ENCODE peak calls at places on chromosomes 16 and 17, in eight cellular contexts. P, E, S, A, I, X, V and L are unnamed samples. For H3K9me3, the result is how much of the 10 kb centered on the place peaks cover.

GRCh38 chr17:27340990-27341595 is 47.2 kb downstream of the WSB1 start:
- DNase-seq in A (no peak), V (no peak), S (no peak), E (no peak), X (no peak), I (no peak), P (no peak), L (no peak)

GRCh38 chr16:476039-476438 is 50.6 kb downstream of the RAB11FIP3 start:
- DNase-seq in X (no peak), P (no peak), E (no peak), V (no peak), A (peak), I (no peak), S (no peak), L (no peak)

GRCh38 chr16:89256651-89257254 is 39.2 kb downstream of the ZNF778 start:
- DNase-seq in V (peak), P (no peak), A (peak), I (peak), E (no peak), S (peak), X (no peak), L (peak)

GRCh38 chr17:43070257-43070656 is 45.2 kb downstream of the RND2 start:
- DNase-seq in P (no peak), V (no peak), A (no peak), X (no peak), E (no peak), I (no peak), S (no peak), L (no peak)

GRCh38 chr16:68223072-68223471 is 12.9 kb downstream of the ESRP2 start:
- DNase-seq in E (no peak), V (no peak), I (no peak), X (no peak), P (no peak), A (no peak), S (no peak), L (no peak)

GRCh38 chr16:70161350-70161749 is 12.2 kb upstream of the CLEC18C start:
- DNase-seq in S (no peak), A (no peak), V (no peak), E (no peak), X (no peak), I (peak), P (no peak), L (no peak)

GRCh38 chr16:89037261-89038152 is 56.1 kb upstream of the ACSF3 start:
- DNase-seq in X (no peak), S (no peak), V (peak), P (no peak), I (peak), A (no peak), E (no peak), L (no peak)

GRCh38 chr17:46979023-46979870 is at the start of gene RPRML:
- DNase-seq in E (no peak), P (no peak), V (peak), I (peak), A (peak), X (no peak), S (peak), L (peak)

GRCh38 chr17:40097931-40098845 is 2.2 kb downstream of the NR1D1 start:
- DNase-seq in A (peak), X (no peak), E (peak), V (no peak), I (no peak), S (peak), P (no peak), L (peak)

GRCh38 chr16:27639588-27640276 is 89.8 kb downstream of the KATNIP start:
- DNase-seq in I (peak), P (no peak), V (peak), S (no peak), E (peak), X (peak), A (no peak), L (no peak)

GRCh38 chr16:89564476-89565255 is 4.2 kb downstream of the RPL13 start:
- DNase-seq in I (no peak), P (no peak), E (no peak), X (no peak), S (no peak), V (peak), A (peak), L (no peak)

GRCh38 chr17:48513097-48513496 is 17.7 kb downstream of the HOXB1 start:
- DNase-seq in S (no peak), V (no peak), X (no peak), P (no peak), E (no peak), A (no peak), I (no peak), L (no peak)

GRCh38 chr17:58334661-58335060 is 6.1 kb upstream of the TSPOAP1 start:
- DNase-seq in S (no peak), A (no peak), E (no peak), V (no peak), X (no peak), P (no peak), I (no peak), L (no peak)
- TF ChIP-seq POLR2A in S (no peak), A (no peak), E (no peak), V (no peak), X (no peak), P (no peak), I (no peak), L (no peak)

DNA sequence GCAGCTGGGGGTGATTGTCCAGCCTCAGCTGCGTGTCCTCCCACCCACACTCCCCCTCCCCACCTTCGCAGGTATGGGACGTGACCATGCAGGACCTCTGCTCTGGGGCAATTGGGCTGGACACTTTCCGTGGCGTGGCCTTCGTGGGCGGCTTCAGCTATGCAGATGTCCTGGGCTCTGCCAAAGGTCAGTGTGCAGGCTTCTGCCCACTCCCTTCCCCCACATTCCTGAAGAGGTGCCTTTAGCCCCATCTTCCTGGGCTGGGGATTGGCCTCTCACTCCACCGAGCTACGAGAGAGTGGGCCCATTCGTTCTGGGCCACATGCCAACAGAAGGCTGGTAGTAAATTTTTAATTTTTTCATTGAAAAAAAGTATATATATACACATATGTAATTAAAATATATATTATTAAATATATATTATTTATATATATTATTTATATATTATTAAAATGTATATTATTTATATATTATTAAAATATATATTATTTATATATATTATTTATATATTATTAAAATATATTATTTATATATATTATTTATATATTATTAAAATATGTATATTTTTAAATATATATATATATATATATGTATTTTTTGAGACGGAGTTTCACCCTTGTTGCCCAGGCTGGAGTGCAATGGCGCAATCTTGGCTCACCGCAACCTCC is 18.5 kb downstream of the PFAS start:
- DNase-seq in A (no peak), S (no peak), V (no peak), P (no peak), E (no peak), I (no peak), X (no peak), L (no peak)
- H3K9me3 ChIP-seq in A (under half), S (under half), V (under half), P (under half), E (under half), I (under half), X (under half), L (under half)

GRCh38 chr16:72188512-72188911 is 16.6 kb upstream of the PMFBP1 start:
- DNase-seq in I (no peak), A (no peak), X (no peak), V (no peak), S (no peak), E (no peak), P (no peak), L (no peak)
- TF ChIP-seq EP300 in I (no peak), A (no peak), X (no peak), V (no peak), S (no peak), E (no peak), P (no peak), L (no peak)

GRCh38 chr17:2837147-2837561 is 40.9 kb downstream of the RAP1GAP2 start:
- DNase-seq in P (no peak), X (no peak), E (no peak), V (no peak), A (no peak), S (no peak), I (no peak), L (no peak)

GRCh38 chr17:2847601-2848255 is 51.5 kb downstream of the RAP1GAP2 start:
- DNase-seq in I (no peak), A (no peak), P (no peak), X (no peak), E (no peak), V (no peak), S (no peak), L (no peak)

GRCh38 chr17:2841606-2842005 is 45.4 kb downstream of the RAP1GAP2 start:
- DNase-seq in V (no peak), A (no peak), X (no peak), I (no peak), P (no peak), S (no peak), E (no peak), L (no peak)

GRCh38 chr17:2844386-2844785 is 48.1 kb downstream of the RAP1GAP2 start:
- DNase-seq in P (no peak), E (no peak), S (no peak), V (no peak), A (no peak), X (no peak), I (peak), L (no peak)

DNA sequence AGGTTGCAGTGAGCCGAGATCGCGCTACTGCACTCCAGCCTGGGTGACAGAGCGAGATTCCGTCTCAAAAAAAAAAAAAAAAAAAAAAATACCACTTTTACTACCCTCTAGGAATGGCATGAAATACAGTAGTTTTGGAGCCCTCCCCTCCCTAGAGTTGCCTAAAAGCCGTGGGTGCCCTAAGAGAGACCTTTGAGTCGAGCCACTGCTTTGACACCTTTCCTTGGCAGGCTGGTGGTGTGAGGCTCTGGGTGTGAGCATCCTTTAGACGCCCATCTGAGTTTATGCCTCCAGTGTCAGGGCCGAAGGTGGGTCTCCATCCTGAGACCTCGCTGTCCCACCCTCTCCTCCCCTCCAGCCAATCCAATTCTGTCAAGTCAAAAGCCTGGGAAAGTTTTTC is 46.2 kb downstream of the RAP1GAP2 start:
- DNase-seq in X (no peak), V (no peak), E (no peak), S (no peak), P (no peak), I (no peak), A (no peak), L (no peak)
- TF ChIP-seq POLR2A in X (no peak), V (no peak), E (no peak), S (no peak), P (no peak), I (no peak), A (no peak), L (no peak)

GRCh38 chr16:3317315-3317999 is 12.2 kb downstream of the ZNF75A start:
- DNase-seq in P (no peak), X (no peak), S (no peak), V (no peak), E (no peak), I (no peak), A (no peak), L (no peak)
- H3K9me3 ChIP-seq in P (half or more), X (under half), S (half or more), V (half or more), E (half or more), I (half or more), A (half or more), L (half or more)

DNA sequence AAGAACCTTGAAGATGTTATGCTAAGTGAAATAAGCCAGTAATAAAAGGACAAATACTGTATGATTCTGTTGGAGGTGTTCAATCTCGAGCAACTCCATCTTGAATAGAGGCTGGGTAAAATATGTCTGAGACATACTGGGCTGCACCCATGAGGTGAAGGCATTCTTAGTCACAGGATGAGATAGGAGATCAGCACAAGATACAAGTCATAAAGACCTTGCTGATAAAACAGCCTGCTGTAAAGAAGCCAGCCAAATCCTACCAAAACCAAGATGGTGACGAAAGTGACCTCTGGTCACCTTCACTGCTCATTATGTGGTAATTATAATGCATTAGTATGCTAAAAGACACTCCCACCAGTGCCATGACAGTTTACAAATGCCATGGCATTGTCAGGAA is 98.1 kb downstream of the RGS9 start:
- DNase-seq in A (no peak), E (no peak), S (no peak), X (no peak), I (no peak), P (no peak), V (no peak), L (no peak)
- TF ChIP-seq EP300 in A (no peak), E (no peak), S (no peak), X (no peak), I (no peak), P (no peak), V (no peak), L (no peak)

DNA sequence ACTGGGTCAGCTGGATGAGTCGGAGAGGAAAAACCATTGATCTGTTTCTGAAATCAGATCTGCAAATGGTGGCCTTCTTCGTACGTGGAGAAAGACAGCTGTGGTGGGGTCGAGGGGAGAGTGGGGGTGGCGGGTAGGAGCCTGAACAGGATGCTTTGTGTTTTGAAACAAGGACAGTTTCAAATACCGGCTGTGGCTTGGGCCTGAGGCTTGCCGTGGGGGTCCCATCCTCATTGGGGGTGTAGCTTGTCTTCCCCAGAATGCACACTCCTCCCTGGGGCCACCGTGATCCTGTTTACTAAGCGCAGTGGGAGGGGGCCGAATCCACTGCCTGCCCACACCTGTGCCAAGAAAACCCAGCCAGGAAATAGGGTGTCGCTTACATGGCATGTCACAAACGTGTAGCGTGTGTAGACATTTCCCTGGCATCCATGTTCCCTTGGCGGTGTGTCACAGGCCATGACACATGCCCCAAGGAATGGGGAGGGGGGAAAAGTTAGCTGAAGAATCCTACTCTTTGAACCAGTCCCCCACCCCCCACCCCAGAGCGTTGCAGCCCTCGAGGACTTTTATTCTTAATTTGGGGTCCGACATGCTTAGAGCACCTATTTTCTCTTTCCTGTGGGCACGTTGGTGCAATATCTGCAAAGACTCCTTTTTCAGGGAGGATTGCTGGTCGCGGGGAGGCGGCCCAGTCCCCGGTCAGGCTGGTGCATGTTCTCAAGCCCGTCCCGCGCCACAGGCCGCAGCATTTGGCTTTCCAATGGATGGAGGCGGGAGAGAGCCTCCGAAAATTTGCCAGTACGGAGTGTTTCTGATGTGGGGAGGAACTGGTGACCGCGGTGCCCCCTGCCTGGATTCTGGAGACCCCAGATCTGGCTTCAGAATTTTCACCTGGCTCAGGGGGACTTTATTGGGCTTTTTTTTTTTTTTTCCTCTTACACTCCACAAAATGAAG is 2.0 kb downstream of the CMIP start:
- DNase-seq in P (no peak), A (peak), X (no peak), E (no peak), I (peak), V (peak), S (peak), L (no peak)
- TF ChIP-seq POLR2A in P (no peak), A (peak), X (no peak), E (no peak), I (no peak), V (no peak), S (no peak), L (no peak)